ENCODE peak calls at places on chromosome 6, in six cellular contexts. One of them, this sample, is unnamed.
A peak's percentile ranks its signal among the peaks of the same experiment; 100 is the strongest.

GRCh38 chr6:131968672-131969071 is 17.5 kb upstream of the CCN2 start:
- DNase-seq in ovary: no peak
- DNase-seq in tibial nerve: no peak
- DNase-seq in lower leg skin: no peak
- DNase-seq in GM12891: no peak
- DNase-seq in prostate gland: no peak
- DNase-seq in this sample: no peak

GRCh38 chr6:157760589-157761330 is 62.3 kb upstream of the SNX9 start:
- DNase-seq in ovary: peak; percentile 37
- DNase-seq in tibial nerve: no peak
- DNase-seq in lower leg skin: no peak
- DNase-seq in GM12891: no peak
- DNase-seq in prostate gland: no peak
- DNase-seq in this sample: peak; percentile 90

GRCh38 chr6:137166247-137167098 is 7.0 kb downstream of the IL22RA2 start:
- DNase-seq in ovary: no peak
- DNase-seq in tibial nerve: no peak
- DNase-seq in lower leg skin: no peak
- DNase-seq in GM12891: no peak
- DNase-seq in prostate gland: no peak
- DNase-seq in this sample: no peak

GRCh38 chr6:79510707-79511106 is 26.5 kb downstream of the LCA5 start:
- DNase-seq in ovary: no peak
- DNase-seq in tibial nerve: no peak
- DNase-seq in lower leg skin: no peak
- DNase-seq in GM12891: no peak
- DNase-seq in prostate gland: no peak
- DNase-seq in this sample: no peak

GRCh38 chr6:107731422-107732319 is 92.4 kb downstream of the SCML4 start:
- DNase-seq in ovary: no peak
- DNase-seq in tibial nerve: no peak
- DNase-seq in lower leg skin: peak; percentile 70
- DNase-seq in GM12891: no peak
- DNase-seq in prostate gland: no peak
- DNase-seq in this sample: no peak

GRCh38 chr6:169274761-169275160 is 21.1 kb upstream of the THBS2 start:
- DNase-seq in ovary: no peak
- DNase-seq in tibial nerve: no peak
- DNase-seq in lower leg skin: no peak
- DNase-seq in GM12891: no peak
- DNase-seq in prostate gland: no peak
- DNase-seq in this sample: peak; percentile 50

GRCh38 chr6:5781966-5782556 is 224.7 kb downstream of the NRN1 start:
- DNase-seq in ovary: no peak
- DNase-seq in tibial nerve: no peak
- DNase-seq in lower leg skin: peak; percentile 45
- DNase-seq in GM12891: no peak
- DNase-seq in prostate gland: no peak
- DNase-seq in this sample: no peak

GRCh38 chr6:1701668-1702353 is 92.1 kb downstream of the FOXC1 start:
- DNase-seq in ovary: no peak
- DNase-seq in tibial nerve: peak; percentile 52
- DNase-seq in lower leg skin: no peak
- DNase-seq in GM12891: no peak
- DNase-seq in prostate gland: no peak
- DNase-seq in this sample: peak; percentile 95

GRCh38 chr6:155177369-155177961 is 86.3 kb upstream of the CLDN20 start:
- DNase-seq in ovary: no peak
- DNase-seq in tibial nerve: peak; percentile 85
- DNase-seq in lower leg skin: no peak
- DNase-seq in GM12891: no peak
- DNase-seq in prostate gland: peak; percentile 65
- DNase-seq in this sample: peak; percentile 76

GRCh38 chr6:75278474-75279077 is 6.0 kb downstream of the TMEM30A start:
- DNase-seq in ovary: no peak
- DNase-seq in tibial nerve: no peak
- DNase-seq in lower leg skin: no peak
- DNase-seq in GM12891: no peak
- DNase-seq in prostate gland: no peak
- DNase-seq in this sample: no peak

GRCh38 chr6:43119456-43119855 is 43.3 kb downstream of the PTK7 start:
- DNase-seq in ovary: no peak
- DNase-seq in tibial nerve: no peak
- DNase-seq in lower leg skin: no peak
- DNase-seq in GM12891: no peak
- DNase-seq in prostate gland: no peak
- DNase-seq in this sample: no peak

GRCh38 chr6:146775227-146775626 is 176.5 kb downstream of the ADGB start:
- DNase-seq in ovary: no peak
- DNase-seq in tibial nerve: no peak
- DNase-seq in lower leg skin: no peak
- DNase-seq in GM12891: no peak
- DNase-seq in prostate gland: no peak
- DNase-seq in this sample: no peak

GRCh38 chr6:88866856-88867255 is 96.6 kb downstream of the RNGTT start:
- DNase-seq in ovary: no peak
- DNase-seq in tibial nerve: no peak
- DNase-seq in lower leg skin: no peak
- DNase-seq in GM12891: no peak
- DNase-seq in prostate gland: no peak
- DNase-seq in this sample: peak; percentile 25

GRCh38 chr6:141203902-141204575 is 928.7 kb upstream of the GJE1 start:
- DNase-seq in ovary: no peak
- DNase-seq in tibial nerve: no peak
- DNase-seq in lower leg skin: no peak
- DNase-seq in GM12891: no peak
- DNase-seq in prostate gland: no peak
- DNase-seq in this sample: peak; percentile 95

GRCh38 chr6:106746660-106747059 is 117.3 kb downstream of the QRSL1 start:
- DNase-seq in ovary: no peak
- DNase-seq in tibial nerve: no peak
- DNase-seq in lower leg skin: no peak
- DNase-seq in GM12891: no peak
- DNase-seq in prostate gland: no peak
- DNase-seq in this sample: peak; percentile 80

GRCh38 chr6:16769131-16769985 is 8.1 kb upstream of the ATXN1 start:
- DNase-seq in ovary: no peak
- DNase-seq in tibial nerve: no peak
- DNase-seq in lower leg skin: peak; percentile 70
- DNase-seq in GM12891: peak; percentile 15
- DNase-seq in prostate gland: peak; percentile 39
- DNase-seq in this sample: peak; percentile 61

GRCh38 chr6:116133453-116133852 is 7.5 kb upstream of the COL10A1 start:
- DNase-seq in ovary: no peak
- DNase-seq in tibial nerve: no peak
- DNase-seq in lower leg skin: no peak
- DNase-seq in GM12891: no peak
- DNase-seq in prostate gland: no peak
- DNase-seq in this sample: no peak

GRCh38 chr6:156175971-156176421 is 601.2 kb upstream of the ARID1B start:
- DNase-seq in ovary: peak; percentile 27
- DNase-seq in tibial nerve: no peak
- DNase-seq in lower leg skin: no peak
- DNase-seq in GM12891: no peak
- DNase-seq in prostate gland: peak; percentile 16
- DNase-seq in this sample: no peak

GRCh38 chr6:127267742-127268588 is 1.3 kb downstream of the RNF146 start:
- DNase-seq in ovary: peak; percentile 8
- DNase-seq in tibial nerve: no peak
- DNase-seq in lower leg skin: no peak
- DNase-seq in GM12891: no peak
- DNase-seq in prostate gland: no peak
- DNase-seq in this sample: no peak

GRCh38 chr6:75991941-75992340 is 80.5 kb downstream of the IMPG1 start:
- DNase-seq in ovary: no peak
- DNase-seq in tibial nerve: no peak
- DNase-seq in lower leg skin: no peak
- DNase-seq in GM12891: no peak
- DNase-seq in prostate gland: no peak
- DNase-seq in this sample: no peak

GRCh38 chr6:24991748-24992467 is 56.1 kb upstream of the RIPOR2 start:
- DNase-seq in ovary: no peak
- DNase-seq in tibial nerve: peak; percentile 33
- DNase-seq in lower leg skin: no peak
- DNase-seq in GM12891: peak; percentile 36
- DNase-seq in prostate gland: peak; percentile 28
- DNase-seq in this sample: peak; percentile 48

GRCh38 chr6:15893556-15894253 is 230.9 kb upstream of the DTNBP1 start:
- DNase-seq in ovary: no peak
- DNase-seq in tibial nerve: no peak
- DNase-seq in lower leg skin: no peak
- DNase-seq in GM12891: no peak
- DNase-seq in prostate gland: no peak
- DNase-seq in this sample: peak; percentile 27

GRCh38 chr6:138183792-138184134 is 22.0 kb downstream of the ARFGEF3 start:
- DNase-seq in ovary: no peak
- DNase-seq in tibial nerve: no peak
- DNase-seq in lower leg skin: no peak
- DNase-seq in GM12891: no peak
- DNase-seq in prostate gland: no peak
- DNase-seq in this sample: no peak

DNA sequence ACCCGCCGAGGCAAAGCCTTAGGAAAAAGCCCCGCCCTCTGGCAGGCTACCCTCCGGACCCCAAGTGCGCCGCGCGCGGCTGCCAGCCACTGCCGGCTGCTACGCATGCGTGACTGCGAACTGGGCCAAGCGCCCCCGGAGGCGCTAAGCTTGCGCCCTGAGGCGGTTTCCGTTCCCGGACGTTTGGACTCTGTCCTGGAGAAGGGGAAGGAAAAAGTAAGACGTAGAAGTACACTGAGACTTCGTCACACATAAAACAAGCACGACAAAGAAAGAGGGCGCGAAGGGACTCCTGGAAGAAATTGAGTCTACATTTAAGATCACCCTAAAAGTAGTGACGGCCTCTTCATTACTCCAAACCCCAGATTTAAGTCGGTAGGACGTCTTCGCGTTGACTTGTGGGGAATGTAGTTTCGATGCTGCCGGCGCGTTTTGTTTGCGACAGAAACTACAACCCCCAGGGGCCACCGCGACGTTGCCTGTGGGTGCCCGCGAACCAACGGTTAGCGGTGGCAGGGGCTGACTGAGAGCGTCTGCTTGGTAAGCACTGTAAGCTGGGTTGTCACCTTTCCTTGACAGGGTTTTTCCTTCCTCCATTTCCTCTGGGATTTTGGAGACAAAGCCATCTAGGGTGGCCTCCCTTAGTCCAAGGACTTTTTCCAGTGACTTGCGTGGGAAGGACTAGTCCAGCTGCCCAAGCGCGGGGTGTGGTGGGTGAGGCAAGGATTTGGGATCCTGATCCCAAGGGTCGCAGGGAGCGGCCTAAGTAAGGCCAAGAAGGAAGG is at the start of gene CEP57L1:
- DNase-seq in ovary: peak; percentile 98
- DNase-seq in tibial nerve: peak; percentile 95
- DNase-seq in lower leg skin: peak; percentile 99
- DNase-seq in GM12891: peak; percentile 56
- DNase-seq in prostate gland: peak; percentile 93
- DNase-seq in this sample: peak; percentile 97
- TF ChIP-seq POLR2A in ovary: peak; percentile 60
- TF ChIP-seq POLR2A in tibial nerve: peak; percentile 49
- TF ChIP-seq POLR2A in lower leg skin: no peak
- TF ChIP-seq POLR2A in GM12891: peak; percentile 39
- TF ChIP-seq POLR2A in prostate gland: no peak
- TF ChIP-seq POLR2A in this sample: peak; percentile 90

DNA sequence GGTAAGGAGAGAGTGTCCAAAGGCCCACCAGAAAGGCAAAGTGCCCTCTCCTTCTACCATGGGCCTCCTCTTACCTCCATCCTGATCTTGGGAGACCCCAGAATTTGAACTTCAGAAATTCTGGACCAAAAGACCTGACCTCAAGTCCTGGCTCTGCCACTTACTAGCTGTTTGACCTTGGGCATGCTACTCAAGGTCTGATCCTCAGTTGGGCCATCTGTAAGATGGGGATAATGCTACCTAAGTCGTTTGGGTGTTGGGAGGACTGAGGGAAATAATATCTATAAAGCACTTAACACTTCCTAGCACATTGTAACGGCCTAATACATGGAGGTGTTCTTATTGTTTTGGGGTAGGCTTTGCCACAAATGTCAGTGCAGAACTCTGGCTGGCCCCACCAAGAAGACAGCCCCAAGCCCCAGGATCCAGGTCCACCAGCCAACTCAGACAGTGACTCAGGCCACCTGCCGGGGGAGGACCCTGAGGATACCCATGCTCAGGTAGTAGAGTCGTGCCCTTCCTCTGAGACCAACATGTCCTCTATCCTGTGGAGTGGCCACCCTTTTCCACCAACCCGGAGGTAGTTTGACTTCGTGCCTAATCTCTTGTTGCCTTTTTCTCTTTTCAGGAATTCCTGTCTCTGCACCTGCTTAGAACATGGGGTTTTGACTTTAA is 2.7 kb downstream of the PRICKLE4 start:
- DNase-seq in ovary: no peak
- DNase-seq in tibial nerve: no peak
- DNase-seq in lower leg skin: no peak
- DNase-seq in GM12891: no peak
- DNase-seq in prostate gland: no peak
- DNase-seq in this sample: no peak
- TF ChIP-seq POLR2A in ovary: no peak
- TF ChIP-seq POLR2A in tibial nerve: no peak
- TF ChIP-seq POLR2A in lower leg skin: no peak
- TF ChIP-seq POLR2A in GM12891: no peak
- TF ChIP-seq POLR2A in prostate gland: no peak
- TF ChIP-seq POLR2A in this sample: no peak

DNA sequence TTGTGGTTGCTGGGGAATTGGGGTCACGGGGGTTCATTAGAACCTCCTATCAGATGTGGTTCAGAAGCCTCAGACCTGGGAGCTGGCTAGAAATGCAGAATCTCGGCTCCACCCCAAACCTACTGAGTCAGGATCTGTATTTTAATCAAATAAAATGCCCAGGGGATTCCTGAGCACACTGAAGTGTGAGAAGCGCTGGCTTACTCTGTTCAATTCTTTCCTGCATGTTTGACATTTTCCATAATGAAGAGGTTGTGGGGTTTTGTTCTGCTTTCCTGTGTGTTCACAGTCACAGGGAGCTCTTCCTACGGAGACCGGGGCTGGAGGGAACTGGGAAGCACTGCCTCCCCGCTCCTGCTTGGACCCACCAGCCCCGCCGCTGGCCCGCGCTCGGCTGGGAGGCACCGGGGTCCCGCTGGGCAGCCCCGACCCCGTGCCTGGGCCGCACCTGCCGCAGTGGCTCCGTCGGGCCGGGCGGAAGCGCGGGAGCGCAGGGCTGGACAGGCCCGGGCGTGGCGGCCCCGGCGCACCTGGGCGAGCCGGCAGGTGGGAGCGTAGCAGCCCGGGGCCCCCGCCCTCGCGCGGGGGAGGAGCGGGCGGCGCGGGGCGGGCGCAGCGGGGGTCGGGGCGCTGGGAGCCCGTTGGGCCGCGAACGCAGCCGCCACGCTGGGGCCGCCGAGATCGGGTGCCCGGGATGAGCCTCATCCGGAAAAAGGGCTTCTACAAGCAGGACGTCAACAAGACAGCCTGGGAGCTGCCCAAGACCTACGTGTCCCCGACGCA is at the start of gene MAPK13:
- DNase-seq in ovary: peak; percentile 40
- DNase-seq in tibial nerve: no peak
- DNase-seq in lower leg skin: peak; percentile 87
- DNase-seq in GM12891: peak; percentile 44
- DNase-seq in prostate gland: peak; percentile 46
- DNase-seq in this sample: peak; percentile 40
- TF ChIP-seq POLR2A in ovary: no peak
- TF ChIP-seq POLR2A in tibial nerve: no peak
- TF ChIP-seq POLR2A in lower leg skin: no peak
- TF ChIP-seq POLR2A in GM12891: no peak
- TF ChIP-seq POLR2A in prostate gland: no peak
- TF ChIP-seq POLR2A in this sample: no peak

GRCh38 chr6:134436281-134436815 is 118.4 kb upstream of the SGK1 start:
- DNase-seq in ovary: peak; percentile 39
- DNase-seq in tibial nerve: no peak
- DNase-seq in lower leg skin: peak; percentile 88
- DNase-seq in GM12891: peak; percentile 33
- DNase-seq in prostate gland: no peak
- DNase-seq in this sample: peak; percentile 99
- TF ChIP-seq POLR2A in ovary: no peak
- TF ChIP-seq POLR2A in tibial nerve: no peak
- TF ChIP-seq POLR2A in lower leg skin: no peak
- TF ChIP-seq POLR2A in GM12891: no peak
- TF ChIP-seq POLR2A in prostate gland: no peak
- TF ChIP-seq POLR2A in this sample: no peak

This sample was measured in IMR-90.